ENCODE peak calls at places on chromosome X, in ten cellular contexts. One of them, this sample, is unnamed.

GRCh38 chrX:94831364-94831763 is 1157.4 kb downstream of the FAM133A start:
- DNase-seq in cardiac fibroblast: peak
- DNase-seq in NCI-H774: no peak
- DNase-seq in hepatic stellate cell: no peak
- DNase-seq in activated CD4-positive, alpha-beta T cell treated with anti-CD3 and anti-CD28 coated beads, Interleukin-2, amount 50 U/mL, for 1 hour: no peak
- DNase-seq in stromal cell of bone marrow: no peak
- DNase-seq in occipital lobe: no peak
- DNase-seq in coronary artery: no peak
- DNase-seq in NCI-H1092: no peak
- DNase-seq in colonic mucosa: no peak
- DNase-seq in this sample: no peak

GRCh38 chrX:53284684-53285447 is 3.5 kb upstream of the IQSEC2 start:
- DNase-seq in cardiac fibroblast: peak
- DNase-seq in NCI-H774: no peak
- DNase-seq in hepatic stellate cell: peak
- DNase-seq in activated CD4-positive, alpha-beta T cell treated with anti-CD3 and anti-CD28 coated beads, Interleukin-2, amount 50 U/mL, for 1 hour: peak
- DNase-seq in stromal cell of bone marrow: no peak
- DNase-seq in occipital lobe: peak
- DNase-seq in coronary artery: no peak
- DNase-seq in NCI-H1092: peak
- DNase-seq in colonic mucosa: peak
- DNase-seq in this sample: no peak

GRCh38 chrX:21926527-21927278 is 13.8 kb upstream of the SMS start:
- DNase-seq in cardiac fibroblast: peak
- DNase-seq in NCI-H774: no peak
- DNase-seq in hepatic stellate cell: peak
- DNase-seq in activated CD4-positive, alpha-beta T cell treated with anti-CD3 and anti-CD28 coated beads, Interleukin-2, amount 50 U/mL, for 1 hour: no peak
- DNase-seq in stromal cell of bone marrow: peak
- DNase-seq in occipital lobe: no peak
- DNase-seq in coronary artery: no peak
- DNase-seq in NCI-H1092: no peak
- DNase-seq in colonic mucosa: no peak
- DNase-seq in this sample: peak

GRCh38 chrX:133598596-133599334 is 183.5 kb upstream of the GPC4 start:
- DNase-seq in cardiac fibroblast: no peak
- DNase-seq in NCI-H774: no peak
- DNase-seq in hepatic stellate cell: no peak
- DNase-seq in activated CD4-positive, alpha-beta T cell treated with anti-CD3 and anti-CD28 coated beads, Interleukin-2, amount 50 U/mL, for 1 hour: no peak
- DNase-seq in stromal cell of bone marrow: no peak
- DNase-seq in occipital lobe: no peak
- DNase-seq in coronary artery: no peak
- DNase-seq in NCI-H1092: no peak
- DNase-seq in colonic mucosa: no peak
- DNase-seq in this sample: no peak

GRCh38 chrX:20487227-20487626 is 220.5 kb upstream of the RPS6KA3 start:
- DNase-seq in cardiac fibroblast: peak
- DNase-seq in NCI-H774: no peak
- DNase-seq in hepatic stellate cell: peak
- DNase-seq in activated CD4-positive, alpha-beta T cell treated with anti-CD3 and anti-CD28 coated beads, Interleukin-2, amount 50 U/mL, for 1 hour: no peak
- DNase-seq in stromal cell of bone marrow: peak
- DNase-seq in occipital lobe: no peak
- DNase-seq in coronary artery: no peak
- DNase-seq in NCI-H1092: no peak
- DNase-seq in colonic mucosa: no peak
- DNase-seq in this sample: no peak

GRCh38 chrX:148507413-148507812 is 7.0 kb downstream of the AFF2 start:
- DNase-seq in cardiac fibroblast: no peak
- DNase-seq in NCI-H774: no peak
- DNase-seq in hepatic stellate cell: no peak
- DNase-seq in activated CD4-positive, alpha-beta T cell treated with anti-CD3 and anti-CD28 coated beads, Interleukin-2, amount 50 U/mL, for 1 hour: no peak
- DNase-seq in stromal cell of bone marrow: no peak
- DNase-seq in occipital lobe: no peak
- DNase-seq in coronary artery: no peak
- DNase-seq in NCI-H1092: no peak
- DNase-seq in colonic mucosa: no peak
- DNase-seq in this sample: no peak

GRCh38 chrX:2188316-2188715 is 312.5 kb downstream of the DHRSX start:
- DNase-seq in cardiac fibroblast: peak
- DNase-seq in NCI-H774: no peak
- DNase-seq in hepatic stellate cell: peak
- DNase-seq in activated CD4-positive, alpha-beta T cell treated with anti-CD3 and anti-CD28 coated beads, Interleukin-2, amount 50 U/mL, for 1 hour: peak
- DNase-seq in stromal cell of bone marrow: no peak
- DNase-seq in occipital lobe: no peak
- DNase-seq in coronary artery: no peak
- DNase-seq in NCI-H1092: no peak
- DNase-seq in colonic mucosa: no peak
- DNase-seq in this sample: no peak

GRCh38 chrX:153190384-153190783 is 11.3 kb downstream of the MAGEA1 start:
- DNase-seq in cardiac fibroblast: no peak
- DNase-seq in NCI-H774: no peak
- DNase-seq in hepatic stellate cell: no peak
- DNase-seq in activated CD4-positive, alpha-beta T cell treated with anti-CD3 and anti-CD28 coated beads, Interleukin-2, amount 50 U/mL, for 1 hour: no peak
- DNase-seq in stromal cell of bone marrow: no peak
- DNase-seq in occipital lobe: no peak
- DNase-seq in coronary artery: no peak
- DNase-seq in NCI-H1092: no peak
- DNase-seq in colonic mucosa: no peak
- DNase-seq in this sample: no peak

GRCh38 chrX:48468693-48469691 is 1.1 kb downstream of the SLC38A5 start:
- DNase-seq in cardiac fibroblast: no peak
- DNase-seq in NCI-H774: no peak
- DNase-seq in hepatic stellate cell: no peak
- DNase-seq in activated CD4-positive, alpha-beta T cell treated with anti-CD3 and anti-CD28 coated beads, Interleukin-2, amount 50 U/mL, for 1 hour: peak
- DNase-seq in stromal cell of bone marrow: no peak
- DNase-seq in occipital lobe: no peak
- DNase-seq in coronary artery: no peak
- DNase-seq in NCI-H1092: no peak
- DNase-seq in colonic mucosa: peak
- DNase-seq in this sample: no peak

GRCh38 chrX:15310117-15310516 is 5.3 kb downstream of the ASB11 start:
- DNase-seq in cardiac fibroblast: peak
- DNase-seq in NCI-H774: peak
- DNase-seq in hepatic stellate cell: peak
- DNase-seq in activated CD4-positive, alpha-beta T cell treated with anti-CD3 and anti-CD28 coated beads, Interleukin-2, amount 50 U/mL, for 1 hour: no peak
- DNase-seq in stromal cell of bone marrow: no peak
- DNase-seq in occipital lobe: no peak
- DNase-seq in coronary artery: no peak
- DNase-seq in NCI-H1092: peak
- DNase-seq in colonic mucosa: no peak
- DNase-seq in this sample: no peak

GRCh38 chrX:15607067-15607466 is 6.3 kb upstream of the ACE2 start:
- DNase-seq in cardiac fibroblast: no peak
- DNase-seq in NCI-H774: no peak
- DNase-seq in hepatic stellate cell: no peak
- DNase-seq in activated CD4-positive, alpha-beta T cell treated with anti-CD3 and anti-CD28 coated beads, Interleukin-2, amount 50 U/mL, for 1 hour: no peak
- DNase-seq in stromal cell of bone marrow: no peak
- DNase-seq in occipital lobe: no peak
- DNase-seq in coronary artery: no peak
- DNase-seq in NCI-H1092: no peak
- DNase-seq in colonic mucosa: no peak
- DNase-seq in this sample: no peak

This sample was measured in BJ.